ENCODE peak calls at places on chromosomes 13 and 19, in eight cellular contexts. One of them, this sample, is unnamed.

GRCh38 chr13:112859817-112860190 is 109.2 kb upstream of the MCF2L start:
- DNase-seq in NCI-H2171: peak; percentile 27
- DNase-seq in SK-N-SH: peak; percentile 84
- DNase-seq in NCI-H1092 treated with DMSO at 0.1 percent for 48 hours: no peak
- DNase-seq in SW 1271: no peak
- DNase-seq in mammary epithelial cell: no peak
- DNase-seq in Calu3: no peak
- DNase-seq in ascending aorta: no peak
- DNase-seq in this sample: no peak

GRCh38 chr19:16197188-16197621 is 506 bp upstream of the AP1M1 start:
- DNase-seq in NCI-H2171: no peak
- DNase-seq in SK-N-SH: no peak
- DNase-seq in NCI-H1092 treated with DMSO at 0.1 percent for 48 hours: no peak
- DNase-seq in SW 1271: no peak
- DNase-seq in mammary epithelial cell: peak; percentile 54
- DNase-seq in Calu3: no peak
- DNase-seq in ascending aorta: no peak
- DNase-seq in this sample: no peak

GRCh38 chr19:6060600-6061391 is 49.5 kb downstream of the RFX2 start:
- DNase-seq in NCI-H2171: peak; percentile 7
- DNase-seq in SK-N-SH: peak; percentile 78
- DNase-seq in NCI-H1092 treated with DMSO at 0.1 percent for 48 hours: no peak
- DNase-seq in SW 1271: no peak
- DNase-seq in mammary epithelial cell: peak; percentile 87
- DNase-seq in Calu3: no peak
- DNase-seq in ascending aorta: peak; percentile 66
- DNase-seq in this sample: no peak

GRCh38 chr13:110950819-110951570 is 36.1 kb upstream of the ANKRD10 start:
- DNase-seq in NCI-H2171: peak; percentile 4
- DNase-seq in SK-N-SH: no peak
- DNase-seq in NCI-H1092 treated with DMSO at 0.1 percent for 48 hours: peak; percentile 22
- DNase-seq in SW 1271: no peak
- DNase-seq in mammary epithelial cell: no peak
- DNase-seq in Calu3: no peak
- DNase-seq in ascending aorta: peak; percentile 60
- DNase-seq in this sample: no peak

GRCh38 chr13:80338781-80339577 is 1.9 kb downstream of the SPRY2 start:
- DNase-seq in NCI-H2171: no peak
- DNase-seq in SK-N-SH: peak; percentile 77
- DNase-seq in NCI-H1092 treated with DMSO at 0.1 percent for 48 hours: peak; percentile 70
- DNase-seq in SW 1271: peak; percentile 64
- DNase-seq in mammary epithelial cell: peak; percentile 71
- DNase-seq in Calu3: peak; percentile 43
- DNase-seq in ascending aorta: peak; percentile 90
- DNase-seq in this sample: no peak

GRCh38 chr13:61413572-61413971 is 2.1 kb downstream of the PCDH20 start:
- DNase-seq in NCI-H2171: no peak
- DNase-seq in SK-N-SH: peak; percentile 55
- DNase-seq in NCI-H1092 treated with DMSO at 0.1 percent for 48 hours: no peak
- DNase-seq in SW 1271: no peak
- DNase-seq in mammary epithelial cell: no peak
- DNase-seq in Calu3: no peak
- DNase-seq in ascending aorta: no peak
- DNase-seq in this sample: no peak

GRCh38 chr19:2475018-2475701 is 767 bp upstream of the GADD45B start:
- DNase-seq in NCI-H2171: no peak
- DNase-seq in SK-N-SH: peak; percentile 54
- DNase-seq in NCI-H1092 treated with DMSO at 0.1 percent for 48 hours: no peak
- DNase-seq in SW 1271: peak; percentile 48
- DNase-seq in mammary epithelial cell: peak; percentile 62
- DNase-seq in Calu3: peak; percentile 55
- DNase-seq in ascending aorta: peak; percentile 81
- DNase-seq in this sample: peak; percentile 24

GRCh38 chr19:14363203-14364097 is 17.8 kb upstream of the ADGRE5 start:
- DNase-seq in NCI-H2171: peak; percentile 63
- DNase-seq in SK-N-SH: peak; percentile 58
- DNase-seq in NCI-H1092 treated with DMSO at 0.1 percent for 48 hours: no peak
- DNase-seq in SW 1271: peak; percentile 19
- DNase-seq in mammary epithelial cell: peak; percentile 54
- DNase-seq in Calu3: peak; percentile 46
- DNase-seq in ascending aorta: peak; percentile 94
- DNase-seq in this sample: no peak

GRCh38 chr13:19959141-19959830 is 759 bp downstream of the ZMYM2 start:
- DNase-seq in NCI-H2171: peak; percentile 20
- DNase-seq in SK-N-SH: peak; percentile 62
- DNase-seq in NCI-H1092 treated with DMSO at 0.1 percent for 48 hours: peak; percentile 63
- DNase-seq in SW 1271: peak; percentile 46
- DNase-seq in mammary epithelial cell: peak; percentile 34
- DNase-seq in Calu3: peak; percentile 50
- DNase-seq in ascending aorta: peak; percentile 82
- DNase-seq in this sample: no peak

GRCh38 chr19:50724522-50725217 is 1.5 kb downstream of the CLEC11A start:
- DNase-seq in NCI-H2171: peak; percentile 98
- DNase-seq in SK-N-SH: peak; percentile 100
- DNase-seq in NCI-H1092 treated with DMSO at 0.1 percent for 48 hours: peak; percentile 87
- DNase-seq in SW 1271: peak; percentile 95
- DNase-seq in mammary epithelial cell: peak; percentile 99
- DNase-seq in Calu3: peak; percentile 100
- DNase-seq in ascending aorta: peak; percentile 96
- DNase-seq in this sample: peak; percentile 61

GRCh38 chr13:79859756-79860155 is 378.8 kb downstream of the NDFIP2 start:
- DNase-seq in NCI-H2171: no peak
- DNase-seq in SK-N-SH: no peak
- DNase-seq in NCI-H1092 treated with DMSO at 0.1 percent for 48 hours: no peak
- DNase-seq in SW 1271: no peak
- DNase-seq in mammary epithelial cell: no peak
- DNase-seq in Calu3: no peak
- DNase-seq in ascending aorta: no peak
- DNase-seq in this sample: no peak

GRCh38 chr13:42350141-42350540 is 78.2 kb downstream of the AKAP11 start:
- DNase-seq in NCI-H2171: no peak
- DNase-seq in SK-N-SH: no peak
- DNase-seq in NCI-H1092 treated with DMSO at 0.1 percent for 48 hours: no peak
- DNase-seq in SW 1271: no peak
- DNase-seq in mammary epithelial cell: no peak
- DNase-seq in Calu3: no peak
- DNase-seq in ascending aorta: no peak
- DNase-seq in this sample: no peak

GRCh38 chr19:35272122-35272715 is 3.5 kb downstream of the USF2 start:
- DNase-seq in NCI-H2171: no peak
- DNase-seq in SK-N-SH: no peak
- DNase-seq in NCI-H1092 treated with DMSO at 0.1 percent for 48 hours: no peak
- DNase-seq in SW 1271: no peak
- DNase-seq in mammary epithelial cell: no peak
- DNase-seq in Calu3: no peak
- DNase-seq in ascending aorta: no peak
- DNase-seq in this sample: no peak

GRCh38 chr19:40807147-40808020 is 8.4 kb downstream of the EGLN2 start:
- DNase-seq in NCI-H2171: no peak
- DNase-seq in SK-N-SH: no peak
- DNase-seq in NCI-H1092 treated with DMSO at 0.1 percent for 48 hours: no peak
- DNase-seq in SW 1271: peak; percentile 8
- DNase-seq in mammary epithelial cell: no peak
- DNase-seq in Calu3: peak; percentile 78
- DNase-seq in ascending aorta: no peak
- DNase-seq in this sample: no peak